ENCODE peak calls at places on chromosome 16, in six cellular contexts. One of them, this sample, is unnamed.

GRCh38 chr16:29982560-29983419 is 9.1 kb downstream of the TAOK2 start:
- DNase-seq in CD4-positive, alpha-beta memory T cell: no peak
- DNase-seq in A673: no peak
- DNase-seq in neuronal stem cell: no peak
- DNase-seq in body of pancreas: no peak
- DNase-seq in left ventricle myocardium inferior: no peak
- DNase-seq in this sample: no peak

GRCh38 chr16:72554935-72555334 is 383.0 kb upstream of the PMFBP1 start:
- DNase-seq in neuronal stem cell: no peak
- DNase-seq in body of pancreas: no peak
- DNase-seq in A673: no peak
- DNase-seq in CD4-positive, alpha-beta memory T cell: no peak
- DNase-seq in left ventricle myocardium inferior: no peak
- DNase-seq in this sample: no peak

GRCh38 chr16:57639172-57639571 is 10.7 kb downstream of the ADGRG1 start:
- DNase-seq in CD4-positive, alpha-beta memory T cell: peak; percentile 11
- DNase-seq in A673: peak; percentile 53
- DNase-seq in left ventricle myocardium inferior: peak; percentile 41
- DNase-seq in neuronal stem cell: peak; percentile 89
- DNase-seq in body of pancreas: peak; percentile 86
- DNase-seq in this sample: no peak

GRCh38 chr16:77057161-77057736 is 133.7 kb upstream of the MON1B start:
- DNase-seq in CD4-positive, alpha-beta memory T cell: no peak
- DNase-seq in body of pancreas: no peak
- DNase-seq in left ventricle myocardium inferior: no peak
- DNase-seq in A673: no peak
- DNase-seq in neuronal stem cell: no peak
- DNase-seq in this sample: no peak

GRCh38 chr16:87740441-87740840 is 25.3 kb downstream of the KLHDC4 start:
- DNase-seq in neuronal stem cell: no peak
- DNase-seq in CD4-positive, alpha-beta memory T cell: no peak
- DNase-seq in body of pancreas: no peak
- DNase-seq in left ventricle myocardium inferior: no peak
- DNase-seq in A673: no peak
- DNase-seq in this sample: no peak

GRCh38 chr16:27795992-27796614 is 246.2 kb downstream of the KATNIP start:
- DNase-seq in left ventricle myocardium inferior: peak; percentile 41
- DNase-seq in body of pancreas: peak; percentile 28
- DNase-seq in A673: peak; percentile 49
- DNase-seq in CD4-positive, alpha-beta memory T cell: no peak
- DNase-seq in neuronal stem cell: peak; percentile 66
- DNase-seq in this sample: peak; percentile 44

GRCh38 chr16:9409753-9410493 is 318.5 kb downstream of the HAPSTR1 start:
- DNase-seq in A673: no peak
- DNase-seq in body of pancreas: no peak
- DNase-seq in neuronal stem cell: no peak
- DNase-seq in CD4-positive, alpha-beta memory T cell: no peak
- DNase-seq in left ventricle myocardium inferior: no peak
- DNase-seq in this sample: no peak

GRCh38 chr16:10080031-10080772 is 102.0 kb downstream of the GRIN2A start:
- DNase-seq in left ventricle myocardium inferior: peak; percentile 50
- DNase-seq in neuronal stem cell: no peak
- DNase-seq in body of pancreas: peak; percentile 71
- DNase-seq in CD4-positive, alpha-beta memory T cell: no peak
- DNase-seq in A673: peak; percentile 11
- DNase-seq in this sample: peak; percentile 25

GRCh38 chr16:17471745-17472075 is 950 bp upstream of the XYLT1 start:
- DNase-seq in neuronal stem cell: no peak
- DNase-seq in CD4-positive, alpha-beta memory T cell: no peak
- DNase-seq in body of pancreas: no peak
- DNase-seq in A673: no peak
- DNase-seq in left ventricle myocardium inferior: no peak
- DNase-seq in this sample: no peak

GRCh38 chr16:50547944-50548658 is at the start of gene NKD1:
- DNase-seq in A673: peak; percentile 69
- DNase-seq in CD4-positive, alpha-beta memory T cell: peak; percentile 69
- DNase-seq in neuronal stem cell: peak; percentile 74
- DNase-seq in left ventricle myocardium inferior: peak; percentile 63
- DNase-seq in body of pancreas: peak; percentile 69
- DNase-seq in this sample: peak; percentile 72

GRCh38 chr16:75064403-75065148 is 52.0 kb downstream of the LDHD start:
- DNase-seq in body of pancreas: no peak
- DNase-seq in CD4-positive, alpha-beta memory T cell: no peak
- DNase-seq in neuronal stem cell: no peak
- DNase-seq in left ventricle myocardium inferior: no peak
- DNase-seq in A673: no peak
- DNase-seq in this sample: no peak

GRCh38 chr16:63461248-63461841 is 1425.1 kb upstream of the CDH8 start:
- DNase-seq in body of pancreas: peak; percentile 27
- DNase-seq in left ventricle myocardium inferior: no peak
- DNase-seq in A673: peak; percentile 57
- DNase-seq in neuronal stem cell: peak; percentile 59
- DNase-seq in CD4-positive, alpha-beta memory T cell: no peak
- DNase-seq in this sample: no peak

GRCh38 chr16:67944690-67945391 is 921 bp upstream of the LCAT start:
- DNase-seq in A673: no peak
- DNase-seq in neuronal stem cell: no peak
- DNase-seq in body of pancreas: no peak
- DNase-seq in CD4-positive, alpha-beta memory T cell: no peak
- DNase-seq in left ventricle myocardium inferior: no peak
- DNase-seq in this sample: no peak
- H3K27ac ChIP-seq in A673: no peak overlapping the region
- H3K27ac ChIP-seq in neuronal stem cell: no peak overlapping the region
- H3K27ac ChIP-seq in body of pancreas: no peak overlapping the region
- H3K27ac ChIP-seq in CD4-positive, alpha-beta memory T cell: no peak overlapping the region
- H3K27ac ChIP-seq in left ventricle myocardium inferior: peak overlapping the region; percentile 80
- H3K27ac ChIP-seq in this sample: peak overlapping the region; percentile 71

GRCh38 chr16:85312642-85313540 is 200.6 kb upstream of the CIBAR2 start:
- DNase-seq in CD4-positive, alpha-beta memory T cell: no peak
- DNase-seq in left ventricle myocardium inferior: no peak
- DNase-seq in A673: no peak
- DNase-seq in neuronal stem cell: no peak
- DNase-seq in body of pancreas: no peak
- DNase-seq in this sample: no peak
- H3K36me3 ChIP-seq in CD4-positive, alpha-beta memory T cell: no peaks in the 10 kb centered on the region
- H3K36me3 ChIP-seq in left ventricle myocardium inferior: no peaks in the 10 kb centered on the region
- H3K36me3 ChIP-seq in A673: no peaks in the 10 kb centered on the region
- H3K36me3 ChIP-seq in neuronal stem cell: no peaks in the 10 kb centered on the region
- H3K36me3 ChIP-seq in body of pancreas: no peaks in the 10 kb centered on the region
- H3K36me3 ChIP-seq in this sample: no peaks in the 10 kb centered on the region

DNA sequence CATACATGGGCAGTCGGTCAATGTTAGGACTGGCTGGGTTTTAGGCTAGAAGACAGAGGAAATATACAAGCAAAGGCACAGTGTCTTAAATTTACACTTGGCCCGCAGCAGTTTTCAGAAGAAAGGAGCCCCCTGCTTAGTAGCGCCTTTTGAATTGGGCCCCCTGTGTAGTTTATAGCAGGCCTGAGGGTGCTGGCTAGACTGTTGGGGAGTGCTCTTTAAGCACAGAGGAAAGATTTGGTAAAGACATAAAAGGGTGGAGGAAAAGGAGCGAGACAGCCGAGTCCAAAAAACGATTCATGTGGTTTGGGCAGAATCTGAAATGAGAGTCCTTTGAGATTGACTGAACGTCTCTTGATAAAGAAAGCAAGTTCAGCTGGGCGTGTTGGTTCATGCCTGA is 10.6 kb downstream of the RMI2 start:
- DNase-seq in neuronal stem cell: no peak
- DNase-seq in CD4-positive, alpha-beta memory T cell: no peak
- DNase-seq in A673: no peak
- DNase-seq in body of pancreas: no peak
- DNase-seq in left ventricle myocardium inferior: no peak
- DNase-seq in this sample: no peak
- H3K9me3 ChIP-seq in neuronal stem cell: peaks cover 2% of the 10 kb centered on the region
- H3K9me3 ChIP-seq in CD4-positive, alpha-beta memory T cell: no peaks in the 10 kb centered on the region
- H3K9me3 ChIP-seq in A673: peaks cover 4% of the 10 kb centered on the region
- H3K9me3 ChIP-seq in body of pancreas: no peaks in the 10 kb centered on the region
- H3K9me3 ChIP-seq in left ventricle myocardium inferior: no peaks in the 10 kb centered on the region
- H3K9me3 ChIP-seq in this sample: no peaks in the 10 kb centered on the region

DNA sequence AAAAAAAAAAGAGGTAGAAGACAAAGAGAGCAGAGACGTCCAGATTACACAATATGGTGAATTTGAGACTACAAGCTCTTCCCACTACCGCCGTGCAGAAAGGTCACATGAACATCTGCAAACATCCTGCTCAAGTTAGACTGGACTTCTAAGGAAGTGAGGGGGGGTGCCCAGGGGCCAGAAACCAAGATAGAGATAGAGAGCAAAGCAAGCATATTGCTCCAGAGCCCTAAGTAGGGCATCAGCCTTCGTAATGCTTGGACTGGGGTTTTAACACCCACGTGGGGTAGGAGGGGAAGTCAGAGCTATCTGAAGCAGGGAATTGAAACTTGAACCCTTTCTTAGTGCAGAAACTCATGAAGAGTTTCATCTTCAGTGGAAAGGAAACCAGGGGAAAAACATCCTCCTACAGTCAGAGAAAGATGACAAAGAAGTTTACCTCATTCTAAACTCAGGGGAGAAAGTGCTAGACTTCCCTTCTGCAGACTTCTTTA is 8.7 kb downstream of the CLEC19A start:
- DNase-seq in A673: no peak
- DNase-seq in body of pancreas: peak; percentile 68
- DNase-seq in left ventricle myocardium inferior: peak; percentile 46
- DNase-seq in CD4-positive, alpha-beta memory T cell: no peak
- DNase-seq in neuronal stem cell: no peak
- DNase-seq in this sample: peak; percentile 20
- H3K27ac ChIP-seq in A673: no peak overlapping the region
- H3K27ac ChIP-seq in body of pancreas: no peak overlapping the region
- H3K27ac ChIP-seq in left ventricle myocardium inferior: peak overlapping the region; percentile 5
- H3K27ac ChIP-seq in CD4-positive, alpha-beta memory T cell: no peak overlapping the region
- H3K27ac ChIP-seq in neuronal stem cell: peak overlapping the region; percentile 41
- H3K27ac ChIP-seq in this sample: no peak overlapping the region

GRCh38 chr16:84665843-84666242 is 17.5 kb downstream of the KLHL36 start:
- DNase-seq in CD4-positive, alpha-beta memory T cell: no peak
- DNase-seq in neuronal stem cell: no peak
- DNase-seq in A673: no peak
- DNase-seq in body of pancreas: no peak
- DNase-seq in left ventricle myocardium inferior: no peak
- DNase-seq in this sample: no peak
- H3K36me3 ChIP-seq in CD4-positive, alpha-beta memory T cell: peaks cover 59% of the 10 kb centered on the region
- H3K36me3 ChIP-seq in neuronal stem cell: peaks cover 4% of the 10 kb centered on the region
- H3K36me3 ChIP-seq in A673: peaks cover 16% of the 10 kb centered on the region
- H3K36me3 ChIP-seq in body of pancreas: peaks cover 17% of the 10 kb centered on the region
- H3K36me3 ChIP-seq in left ventricle myocardium inferior: peaks cover 69% of the 10 kb centered on the region
- H3K36me3 ChIP-seq in this sample: peaks cover 48% of the 10 kb centered on the region

GRCh38 chr16:3377917-3378316 is 22.2 kb downstream of the OR2C1 start:
- DNase-seq in CD4-positive, alpha-beta memory T cell: no peak
- DNase-seq in left ventricle myocardium inferior: no peak
- DNase-seq in body of pancreas: no peak
- DNase-seq in neuronal stem cell: no peak
- DNase-seq in A673: no peak
- DNase-seq in this sample: no peak
- H3K9me3 ChIP-seq in CD4-positive, alpha-beta memory T cell: peaks cover 8% of the 10 kb centered on the region
- H3K9me3 ChIP-seq in left ventricle myocardium inferior: no peaks in the 10 kb centered on the region
- H3K9me3 ChIP-seq in body of pancreas: no peaks in the 10 kb centered on the region
- H3K9me3 ChIP-seq in neuronal stem cell: peaks cover 28% of the 10 kb centered on the region
- H3K9me3 ChIP-seq in A673: peaks cover 46% of the 10 kb centered on the region
- H3K9me3 ChIP-seq in this sample: peaks cover 62% of the 10 kb centered on the region